ENCODE peak calls at places on chromosomes 5 and 9, in five cellular contexts. G is GM23248, J is DND-41, I is H9, K is neuronal stem cell. V is an unnamed sample.

GRCh38 chr5:94010814-94011213 is 269.4 kb upstream of the POU5F2 start:
- DNase-seq in I (no peak), K (no peak), G (peak; percentile 40), J (no peak), V (no peak)

GRCh38 chr9:132699926-132700325 is 29.7 kb downstream of the GTF3C4 start:
- DNase-seq in G (no peak), J (no peak), I (no peak), K (no peak), V (no peak)

GRCh38 chr5:80967500-80968181 is 7.5 kb downstream of the RASGRF2 start:
- DNase-seq in I (no peak), G (peak; percentile 62), J (no peak), K (no peak), V (peak; percentile 75)

GRCh38 chr9:37761511-37761910 is 7.9 kb downstream of the TRMT10B start:
- DNase-seq in K (no peak), J (no peak), G (peak; percentile 80), I (no peak), V (no peak)

GRCh38 chr5:170219615-170220014 is 13.2 kb upstream of the C5orf58 start:
- DNase-seq in J (no peak), K (no peak), G (peak; percentile 87), I (no peak), V (no peak)

GRCh38 chr9:36258170-36258988 is at the start of gene GNE:
- DNase-seq in J (peak; percentile 95), I (peak; percentile 95), G (peak; percentile 99), K (peak; percentile 93), V (peak; percentile 98)

GRCh38 chr5:82365026-82365425 is 86.9 kb upstream of the RPS23 start:
- DNase-seq in G (no peak), I (no peak), K (no peak), J (no peak), V (no peak)

GRCh38 chr9:18543406-18543965 is 69.5 kb downstream of the ADAMTSL1 start:
- DNase-seq in K (no peak), J (no peak), G (peak; percentile 81), I (no peak), V (no peak)

GRCh38 chr9:22165144-22165543 is 156.0 kb upstream of the CDKN2B start:
- DNase-seq in K (no peak), G (peak; percentile 71), J (no peak), I (no peak), V (no peak)

GRCh38 chr5:80569961-80570786 is at the start of gene ANKRD34B:
- DNase-seq in G (peak; percentile 26), J (no peak), K (peak; percentile 42), I (peak; percentile 86), V (no peak)

GRCh38 chr5:140351609-140352334 is 5.4 kb upstream of the HBEGF start:
- DNase-seq in I (no peak), J (peak; percentile 70), G (peak; percentile 71), K (peak; percentile 82), V (peak; percentile 87)

GRCh38 chr5:82165740-82166530 is 112.2 kb downstream of the RPS23 start:
- DNase-seq in K (peak; percentile 31), I (peak; percentile 50), J (peak; percentile 71), G (peak; percentile 97), V (peak; percentile 49)

GRCh38 chr5:75361310-75361709 is 24.3 kb downstream of the HMGCR start:
- DNase-seq in K (no peak), I (no peak), J (no peak), G (no peak), V (no peak)

GRCh38 chr5:83321656-83322055 is 149.9 kb upstream of the VCAN start:
- DNase-seq in J (no peak), G (peak; percentile 73), K (no peak), I (no peak), V (no peak)

GRCh38 chr5:88732862-88733261 is 150.1 kb downstream of the MEF2C start:
- DNase-seq in J (no peak), I (no peak), K (no peak), G (no peak), V (no peak)

GRCh38 chr5:169988947-169989346 is 8.7 kb upstream of the INSYN2B start:
- DNase-seq in J (no peak), I (no peak), K (no peak), G (no peak), V (no peak)

GRCh38 chr5:119071573-119071874 is 637 bp downstream of the DMXL1 start:
- DNase-seq in I (no peak), G (no peak), J (no peak), K (no peak), V (no peak)

GRCh38 chr5:8831854-8832253 is 714.0 kb downstream of the SEMA5A start:
- DNase-seq in J (no peak), K (no peak), G (peak; percentile 55), I (no peak), V (no peak)

GRCh38 chr9:134381671-134382505 is 55.6 kb downstream of the RXRA start:
- DNase-seq in G (no peak), I (no peak), J (no peak), K (no peak), V (peak; percentile 66)

GRCh38 chr5:145945620-145946111 is 9.3 kb downstream of the SH3RF2 start:
- DNase-seq in G (no peak), J (no peak), K (no peak), I (no peak), V (no peak)

GRCh38 chr9:37309136-37309535 is 113.4 kb upstream of the GRHPR start:
- DNase-seq in I (peak; percentile 52), G (peak; percentile 39), J (peak; percentile 31), K (no peak), V (no peak)

GRCh38 chr9:84996049-84996448 is 326.5 kb downstream of the NTRK2 start:
- DNase-seq in J (no peak), K (no peak), G (no peak), I (no peak), V (no peak)

GRCh38 chr5:61228691-61229280 is 66.5 kb upstream of the SMIM15 start:
- DNase-seq in I (no peak), K (no peak), J (no peak), G (peak; percentile 45), V (no peak)

GRCh38 chr9:124164800-124165199 is 92.9 kb upstream of the NEK6 start:
- DNase-seq in K (no peak), I (no peak), J (no peak), G (no peak), V (no peak)

GRCh38 chr9:133127340-133127981 is 6.4 kb upstream of the RALGDS start:
- DNase-seq in K (no peak), G (peak; percentile 55), I (no peak), J (no peak), V (no peak)

GRCh38 chr5:159290741-159291140 is 27.7 kb downstream of the UBLCP1 start:
- DNase-seq in I (no peak), J (no peak), G (no peak), K (no peak), V (no peak)

GRCh38 chr9:35570709-35571108 is 34.4 kb upstream of the TESK1 start:
- DNase-seq in K (no peak), J (no peak), I (no peak), G (no peak), V (no peak)

GRCh38 chr9:88816591-88816990 is 174.7 kb upstream of the S1PR3 start:
- DNase-seq in I (no peak), G (no peak), K (no peak), J (no peak), V (no peak)

GRCh38 chr5:177980776-177981175 is 15.3 kb downstream of the PROP1 start:
- DNase-seq in G (peak; percentile 33), I (no peak), J (no peak), K (no peak), V (no peak)

DNA sequence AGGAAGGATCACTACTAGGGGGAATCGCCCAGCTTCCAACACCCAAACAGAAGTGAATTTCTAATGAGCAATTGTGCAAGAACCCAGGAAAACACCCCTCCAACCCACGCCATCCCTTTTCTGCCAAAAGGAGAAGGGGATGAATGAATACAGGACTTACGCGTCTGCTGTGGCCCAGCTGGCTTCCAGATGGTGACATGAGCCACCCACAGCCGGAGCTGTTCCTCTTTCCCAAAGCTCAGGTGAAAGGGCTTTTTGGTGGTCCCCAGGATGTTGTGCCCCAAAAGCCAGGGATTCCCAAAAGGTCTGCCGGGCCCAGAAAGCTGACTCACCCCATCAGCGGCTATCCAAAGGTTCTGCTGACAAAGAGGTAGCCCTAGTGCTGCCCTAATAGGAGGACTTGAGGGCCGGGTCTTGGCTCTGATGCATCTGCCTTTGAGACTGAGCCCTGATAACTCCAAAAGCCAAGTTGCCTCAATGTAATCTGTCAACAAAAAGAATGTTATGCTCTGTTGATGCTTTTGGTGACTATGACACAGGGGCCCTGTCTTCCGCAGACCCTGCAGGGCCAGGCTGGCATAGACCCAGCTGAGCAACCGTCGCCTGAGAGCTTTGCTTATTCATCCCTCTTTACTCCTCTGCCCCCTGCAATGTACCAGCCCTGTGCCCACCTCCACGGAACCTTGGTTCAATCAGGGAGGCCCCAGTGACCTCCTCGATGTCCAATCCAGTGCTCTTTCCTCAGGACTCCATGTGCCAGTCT is 14.5 kb downstream of the GSN start:
- DNase-seq in K (no peak), G (peak; percentile 90), J (no peak), I (no peak), V (peak; percentile 31)
- H3K4me1 ChIP-seq in K (peaks cover 28% of the 10 kb centered on the region), G (peaks cover 75% of the 10 kb centered on the region), J (no peaks in the 10 kb centered on the region), I (peaks cover 10% of the 10 kb centered on the region), V (peaks cover 49% of the 10 kb centered on the region)

GRCh38 chr5:15321771-15322170 is 178.2 kb upstream of the FBXL7 start:
- DNase-seq in J (no peak), K (no peak), I (no peak), G (no peak), V (no peak)

GRCh38 chr5:15322426-15322825 is 177.6 kb upstream of the FBXL7 start:
- DNase-seq in K (no peak), J (no peak), G (no peak), I (no peak), V (no peak)

GRCh38 chr5:15326471-15326870 is 173.5 kb upstream of the FBXL7 start:
- DNase-seq in J (no peak), I (no peak), K (no peak), G (no peak), V (no peak)

DNA sequence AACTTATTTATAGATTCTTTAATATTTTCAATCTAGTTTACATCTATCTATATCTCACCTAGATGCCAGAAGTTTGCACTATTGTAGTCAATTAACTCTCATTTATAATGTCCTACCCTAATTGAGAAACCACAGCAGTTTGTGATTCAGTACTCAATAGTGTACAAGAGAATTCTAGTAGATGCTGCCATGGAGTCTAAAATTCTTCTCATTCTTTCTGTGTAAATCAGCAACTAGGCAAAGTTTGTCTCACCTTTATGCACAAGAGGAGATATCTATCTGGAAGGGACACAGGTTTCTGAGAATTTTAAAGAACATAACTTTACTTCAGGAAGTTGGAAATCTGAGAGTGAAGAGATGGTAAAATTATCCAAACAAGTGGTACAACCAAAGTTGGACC is 173.0 kb upstream of the FBXL7 start:
- DNase-seq in I (no peak), G (no peak), J (no peak), K (no peak), V (no peak)
- H3K9ac ChIP-seq in I (no peak overlapping the region), G (no peak overlapping the region), J (no peak overlapping the region), K (no peak overlapping the region), V (no peak overlapping the region)

GRCh38 chr9:70477146-70477745 is 62.8 kb upstream of the KLF9 start:
- DNase-seq in J (no peak), G (peak; percentile 43), K (no peak), I (no peak), V (no peak)
- H3K4me1 ChIP-seq in J (no peaks in the 10 kb centered on the region), G (peaks cover 20% of the 10 kb centered on the region), K (peaks cover 7% of the 10 kb centered on the region), I (peaks cover 8% of the 10 kb centered on the region), V (peaks cover 5% of the 10 kb centered on the region)

DNA sequence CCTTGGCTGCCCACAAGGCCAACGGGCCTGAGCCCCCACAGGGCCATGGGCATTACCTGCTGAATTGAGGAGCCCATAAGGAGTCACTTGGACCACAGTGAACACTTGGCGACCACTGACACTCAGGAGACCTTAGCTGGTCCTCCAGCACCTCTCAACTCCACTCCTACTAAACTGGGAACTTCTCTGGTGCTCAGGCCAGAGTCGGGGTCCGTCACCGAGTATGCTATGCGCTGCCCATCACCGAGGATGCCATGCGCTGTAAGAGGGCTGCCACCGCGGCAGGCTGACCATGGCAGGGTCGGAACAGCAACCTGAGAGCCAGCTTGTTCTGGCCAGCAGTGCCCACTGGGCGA is 600 bp upstream of the SQSTM1 start:
- DNase-seq in K (no peak), I (no peak), J (no peak), G (peak; percentile 38), V (no peak)
- H3K9ac ChIP-seq in K (peak overlapping the region; percentile 63), I (no peak overlapping the region), J (peak overlapping the region; percentile 90), G (peak overlapping the region; percentile 97), V (peak overlapping the region; percentile 94)